ENCODE peak calls at places on chromosomes 6 and 20, in eight cellular contexts. One of them, this sample, is unnamed.
A peak's percentile ranks its signal among the peaks of the same experiment; 100 is the strongest.

GRCh38 chr6:129543981-129544380 is 166.0 kb downstream of the ARHGAP18 start:
- DNase-seq in GM12891: no peak
- DNase-seq in activated effector memory CD4-positive, alpha-beta T cell treated with Interleukin-2 at 50 U/mL for 16 hours: no peak
- DNase-seq in GM20000: no peak
- DNase-seq in stimulated activated CD4-positive, alpha-beta T cell treated with anti-CD3 and anti-CD28 coated beads, TNF-alpha, amount 100 ng/mL, for 48 hours: no peak
- DNase-seq in body of pancreas: no peak
- DNase-seq in ACHN: no peak
- DNase-seq in mammary epithelial cell: no peak
- DNase-seq in this sample: no peak

GRCh38 chr20:51249215-51249614 is 226.3 kb upstream of the KCNG1 start:
- DNase-seq in activated effector memory CD4-positive, alpha-beta T cell treated with Interleukin-2 at 50 U/mL for 16 hours: no peak
- DNase-seq in body of pancreas: no peak
- DNase-seq in GM12891: no peak
- DNase-seq in mammary epithelial cell: no peak
- DNase-seq in stimulated activated CD4-positive, alpha-beta T cell treated with anti-CD3 and anti-CD28 coated beads, TNF-alpha, amount 100 ng/mL, for 48 hours: no peak
- DNase-seq in ACHN: no peak
- DNase-seq in GM20000: no peak
- DNase-seq in this sample: no peak

GRCh38 chr20:46330831-46331371 is 22.6 kb upstream of the CDH22 start:
- DNase-seq in activated effector memory CD4-positive, alpha-beta T cell treated with Interleukin-2 at 50 U/mL for 16 hours: no peak
- DNase-seq in body of pancreas: no peak
- DNase-seq in GM12891: no peak
- DNase-seq in GM20000: no peak
- DNase-seq in stimulated activated CD4-positive, alpha-beta T cell treated with anti-CD3 and anti-CD28 coated beads, TNF-alpha, amount 100 ng/mL, for 48 hours: no peak
- DNase-seq in mammary epithelial cell: no peak
- DNase-seq in ACHN: no peak
- DNase-seq in this sample: no peak

GRCh38 chr6:38794682-38795081 is 79.6 kb downstream of the DNAH8 start:
- DNase-seq in stimulated activated CD4-positive, alpha-beta T cell treated with anti-CD3 and anti-CD28 coated beads, TNF-alpha, amount 100 ng/mL, for 48 hours: no peak
- DNase-seq in GM12891: no peak
- DNase-seq in activated effector memory CD4-positive, alpha-beta T cell treated with Interleukin-2 at 50 U/mL for 16 hours: no peak
- DNase-seq in body of pancreas: no peak
- DNase-seq in mammary epithelial cell: no peak
- DNase-seq in GM20000: no peak
- DNase-seq in ACHN: no peak
- DNase-seq in this sample: no peak

GRCh38 chr6:16974729-16975359 is 127.0 kb upstream of the STMND1 start:
- DNase-seq in GM12891: no peak
- DNase-seq in body of pancreas: no peak
- DNase-seq in stimulated activated CD4-positive, alpha-beta T cell treated with anti-CD3 and anti-CD28 coated beads, TNF-alpha, amount 100 ng/mL, for 48 hours: no peak
- DNase-seq in activated effector memory CD4-positive, alpha-beta T cell treated with Interleukin-2 at 50 U/mL for 16 hours: no peak
- DNase-seq in ACHN: no peak
- DNase-seq in mammary epithelial cell: no peak
- DNase-seq in GM20000: no peak
- DNase-seq in this sample: no peak

GRCh38 chr6:31227143-31227542 is 44.7 kb downstream of the HLA-C start:
- DNase-seq in stimulated activated CD4-positive, alpha-beta T cell treated with anti-CD3 and anti-CD28 coated beads, TNF-alpha, amount 100 ng/mL, for 48 hours: no peak
- DNase-seq in mammary epithelial cell: no peak
- DNase-seq in body of pancreas: no peak
- DNase-seq in activated effector memory CD4-positive, alpha-beta T cell treated with Interleukin-2 at 50 U/mL for 16 hours: no peak
- DNase-seq in ACHN: no peak
- DNase-seq in GM12891: no peak
- DNase-seq in GM20000: no peak
- DNase-seq in this sample: no peak

GRCh38 chr6:49849121-49849907 is 17.0 kb downstream of the CRISP1 start:
- DNase-seq in activated effector memory CD4-positive, alpha-beta T cell treated with Interleukin-2 at 50 U/mL for 16 hours: no peak
- DNase-seq in stimulated activated CD4-positive, alpha-beta T cell treated with anti-CD3 and anti-CD28 coated beads, TNF-alpha, amount 100 ng/mL, for 48 hours: no peak
- DNase-seq in body of pancreas: no peak
- DNase-seq in GM12891: no peak
- DNase-seq in GM20000: peak; percentile 40
- DNase-seq in ACHN: peak; percentile 55
- DNase-seq in mammary epithelial cell: peak; percentile 20
- DNase-seq in this sample: peak; percentile 34

GRCh38 chr6:165939047-165939446 is 228.6 kb downstream of the TBXT start:
- DNase-seq in activated effector memory CD4-positive, alpha-beta T cell treated with Interleukin-2 at 50 U/mL for 16 hours: no peak
- DNase-seq in ACHN: no peak
- DNase-seq in GM12891: no peak
- DNase-seq in GM20000: no peak
- DNase-seq in mammary epithelial cell: no peak
- DNase-seq in body of pancreas: no peak
- DNase-seq in stimulated activated CD4-positive, alpha-beta T cell treated with anti-CD3 and anti-CD28 coated beads, TNF-alpha, amount 100 ng/mL, for 48 hours: no peak
- DNase-seq in this sample: no peak

GRCh38 chr6:56570434-56571359 is 72.0 kb downstream of the DST start:
- DNase-seq in GM20000: peak; percentile 30
- DNase-seq in GM12891: no peak
- DNase-seq in ACHN: peak; percentile 35
- DNase-seq in mammary epithelial cell: no peak
- DNase-seq in stimulated activated CD4-positive, alpha-beta T cell treated with anti-CD3 and anti-CD28 coated beads, TNF-alpha, amount 100 ng/mL, for 48 hours: no peak
- DNase-seq in body of pancreas: no peak
- DNase-seq in activated effector memory CD4-positive, alpha-beta T cell treated with Interleukin-2 at 50 U/mL for 16 hours: no peak
- DNase-seq in this sample: no peak

GRCh38 chr6:106913111-106913510 is 61.4 kb downstream of the CD24 start:
- DNase-seq in GM20000: no peak
- DNase-seq in body of pancreas: no peak
- DNase-seq in GM12891: no peak
- DNase-seq in activated effector memory CD4-positive, alpha-beta T cell treated with Interleukin-2 at 50 U/mL for 16 hours: no peak
- DNase-seq in ACHN: no peak
- DNase-seq in mammary epithelial cell: peak; percentile 53
- DNase-seq in stimulated activated CD4-positive, alpha-beta T cell treated with anti-CD3 and anti-CD28 coated beads, TNF-alpha, amount 100 ng/mL, for 48 hours: no peak
- DNase-seq in this sample: peak; percentile 95

GRCh38 chr20:57996465-57996864 is 232.0 kb downstream of the ANKRD60 start:
- DNase-seq in stimulated activated CD4-positive, alpha-beta T cell treated with anti-CD3 and anti-CD28 coated beads, TNF-alpha, amount 100 ng/mL, for 48 hours: no peak
- DNase-seq in activated effector memory CD4-positive, alpha-beta T cell treated with Interleukin-2 at 50 U/mL for 16 hours: no peak
- DNase-seq in mammary epithelial cell: no peak
- DNase-seq in GM20000: no peak
- DNase-seq in ACHN: no peak
- DNase-seq in GM12891: no peak
- DNase-seq in body of pancreas: no peak
- DNase-seq in this sample: no peak

GRCh38 chr6:26205161-26205624 is 118.0 kb downstream of the HFE start:
- DNase-seq in activated effector memory CD4-positive, alpha-beta T cell treated with Interleukin-2 at 50 U/mL for 16 hours: peak; percentile 70
- DNase-seq in body of pancreas: peak; percentile 50
- DNase-seq in mammary epithelial cell: peak; percentile 74
- DNase-seq in GM20000: peak; percentile 69
- DNase-seq in GM12891: no peak
- DNase-seq in stimulated activated CD4-positive, alpha-beta T cell treated with anti-CD3 and anti-CD28 coated beads, TNF-alpha, amount 100 ng/mL, for 48 hours: no peak
- DNase-seq in ACHN: peak; percentile 89
- DNase-seq in this sample: no peak

GRCh38 chr20:22743426-22743825 is 159.1 kb upstream of the FOXA2 start:
- DNase-seq in GM20000: no peak
- DNase-seq in activated effector memory CD4-positive, alpha-beta T cell treated with Interleukin-2 at 50 U/mL for 16 hours: no peak
- DNase-seq in body of pancreas: no peak
- DNase-seq in ACHN: no peak
- DNase-seq in stimulated activated CD4-positive, alpha-beta T cell treated with anti-CD3 and anti-CD28 coated beads, TNF-alpha, amount 100 ng/mL, for 48 hours: no peak
- DNase-seq in GM12891: no peak
- DNase-seq in mammary epithelial cell: peak; percentile 81
- DNase-seq in this sample: no peak

GRCh38 chr6:6736753-6737654 is 148.5 kb downstream of the LY86 start:
- DNase-seq in GM20000: peak; percentile 51
- DNase-seq in ACHN: no peak
- DNase-seq in activated effector memory CD4-positive, alpha-beta T cell treated with Interleukin-2 at 50 U/mL for 16 hours: no peak
- DNase-seq in GM12891: peak; percentile 55
- DNase-seq in mammary epithelial cell: no peak
- DNase-seq in body of pancreas: no peak
- DNase-seq in stimulated activated CD4-positive, alpha-beta T cell treated with anti-CD3 and anti-CD28 coated beads, TNF-alpha, amount 100 ng/mL, for 48 hours: no peak
- DNase-seq in this sample: no peak

GRCh38 chr20:33192912-33193501 is 24.1 kb upstream of the BPIFA3 start:
- DNase-seq in mammary epithelial cell: no peak
- DNase-seq in GM12891: no peak
- DNase-seq in body of pancreas: no peak
- DNase-seq in stimulated activated CD4-positive, alpha-beta T cell treated with anti-CD3 and anti-CD28 coated beads, TNF-alpha, amount 100 ng/mL, for 48 hours: no peak
- DNase-seq in GM20000: no peak
- DNase-seq in ACHN: no peak
- DNase-seq in activated effector memory CD4-positive, alpha-beta T cell treated with Interleukin-2 at 50 U/mL for 16 hours: no peak
- DNase-seq in this sample: no peak

GRCh38 chr6:150076196-150076893 is 7.4 kb upstream of the ULBP3 start:
- DNase-seq in activated effector memory CD4-positive, alpha-beta T cell treated with Interleukin-2 at 50 U/mL for 16 hours: no peak
- DNase-seq in ACHN: peak; percentile 36
- DNase-seq in stimulated activated CD4-positive, alpha-beta T cell treated with anti-CD3 and anti-CD28 coated beads, TNF-alpha, amount 100 ng/mL, for 48 hours: no peak
- DNase-seq in body of pancreas: no peak
- DNase-seq in mammary epithelial cell: no peak
- DNase-seq in GM20000: no peak
- DNase-seq in GM12891: no peak
- DNase-seq in this sample: no peak

GRCh38 chr20:54028276-54029011 is 42.0 kb downstream of the BCAS1 start:
- DNase-seq in GM20000: no peak
- DNase-seq in ACHN: no peak
- DNase-seq in GM12891: no peak
- DNase-seq in body of pancreas: no peak
- DNase-seq in activated effector memory CD4-positive, alpha-beta T cell treated with Interleukin-2 at 50 U/mL for 16 hours: no peak
- DNase-seq in mammary epithelial cell: no peak
- DNase-seq in stimulated activated CD4-positive, alpha-beta T cell treated with anti-CD3 and anti-CD28 coated beads, TNF-alpha, amount 100 ng/mL, for 48 hours: no peak
- DNase-seq in this sample: no peak

GRCh38 chr20:1666802-1667201 is 9.2 kb upstream of the SIRPG start:
- DNase-seq in mammary epithelial cell: no peak
- DNase-seq in activated effector memory CD4-positive, alpha-beta T cell treated with Interleukin-2 at 50 U/mL for 16 hours: no peak
- DNase-seq in stimulated activated CD4-positive, alpha-beta T cell treated with anti-CD3 and anti-CD28 coated beads, TNF-alpha, amount 100 ng/mL, for 48 hours: no peak
- DNase-seq in ACHN: no peak
- DNase-seq in body of pancreas: no peak
- DNase-seq in GM12891: no peak
- DNase-seq in GM20000: no peak
- DNase-seq in this sample: no peak

GRCh38 chr20:57514273-57514751 is 10.6 kb downstream of the CTCFL start:
- DNase-seq in GM20000: peak; percentile 65
- DNase-seq in ACHN: peak; percentile 50
- DNase-seq in GM12891: peak; percentile 41
- DNase-seq in mammary epithelial cell: peak; percentile 57
- DNase-seq in stimulated activated CD4-positive, alpha-beta T cell treated with anti-CD3 and anti-CD28 coated beads, TNF-alpha, amount 100 ng/mL, for 48 hours: no peak
- DNase-seq in body of pancreas: peak; percentile 69
- DNase-seq in activated effector memory CD4-positive, alpha-beta T cell treated with Interleukin-2 at 50 U/mL for 16 hours: no peak
- DNase-seq in this sample: peak; percentile 61

GRCh38 chr6:14270925-14271791 is 153.6 kb downstream of the CD83 start:
- DNase-seq in mammary epithelial cell: peak; percentile 100
- DNase-seq in GM12891: no peak
- DNase-seq in body of pancreas: no peak
- DNase-seq in activated effector memory CD4-positive, alpha-beta T cell treated with Interleukin-2 at 50 U/mL for 16 hours: peak; percentile 18
- DNase-seq in GM20000: no peak
- DNase-seq in ACHN: peak; percentile 38
- DNase-seq in stimulated activated CD4-positive, alpha-beta T cell treated with anti-CD3 and anti-CD28 coated beads, TNF-alpha, amount 100 ng/mL, for 48 hours: peak; percentile 35
- DNase-seq in this sample: no peak

GRCh38 chr20:21241400-21241799 is 61.7 kb upstream of the XRN2 start:
- DNase-seq in mammary epithelial cell: no peak
- DNase-seq in body of pancreas: no peak
- DNase-seq in stimulated activated CD4-positive, alpha-beta T cell treated with anti-CD3 and anti-CD28 coated beads, TNF-alpha, amount 100 ng/mL, for 48 hours: no peak
- DNase-seq in ACHN: no peak
- DNase-seq in GM12891: no peak
- DNase-seq in GM20000: no peak
- DNase-seq in activated effector memory CD4-positive, alpha-beta T cell treated with Interleukin-2 at 50 U/mL for 16 hours: no peak
- DNase-seq in this sample: no peak

GRCh38 chr6:110816677-110817076 is 1.4 kb upstream of the CDK19 start:
- DNase-seq in stimulated activated CD4-positive, alpha-beta T cell treated with anti-CD3 and anti-CD28 coated beads, TNF-alpha, amount 100 ng/mL, for 48 hours: no peak
- DNase-seq in activated effector memory CD4-positive, alpha-beta T cell treated with Interleukin-2 at 50 U/mL for 16 hours: no peak
- DNase-seq in ACHN: no peak
- DNase-seq in mammary epithelial cell: no peak
- DNase-seq in GM12891: no peak
- DNase-seq in body of pancreas: no peak
- DNase-seq in GM20000: no peak
- DNase-seq in this sample: no peak

GRCh38 chr20:50804453-50805348 is 9.8 kb downstream of the BCAS4 start:
- DNase-seq in body of pancreas: no peak
- DNase-seq in GM20000: peak; percentile 51
- DNase-seq in stimulated activated CD4-positive, alpha-beta T cell treated with anti-CD3 and anti-CD28 coated beads, TNF-alpha, amount 100 ng/mL, for 48 hours: no peak
- DNase-seq in ACHN: no peak
- DNase-seq in mammary epithelial cell: no peak
- DNase-seq in GM12891: no peak
- DNase-seq in activated effector memory CD4-positive, alpha-beta T cell treated with Interleukin-2 at 50 U/mL for 16 hours: peak; percentile 9
- DNase-seq in this sample: no peak

GRCh38 chr20:35523298-35523888 is 6.1 kb downstream of the C20orf173 start:
- DNase-seq in activated effector memory CD4-positive, alpha-beta T cell treated with Interleukin-2 at 50 U/mL for 16 hours: no peak
- DNase-seq in mammary epithelial cell: peak; percentile 23
- DNase-seq in body of pancreas: no peak
- DNase-seq in stimulated activated CD4-positive, alpha-beta T cell treated with anti-CD3 and anti-CD28 coated beads, TNF-alpha, amount 100 ng/mL, for 48 hours: no peak
- DNase-seq in GM20000: peak; percentile 41
- DNase-seq in ACHN: peak; percentile 31
- DNase-seq in GM12891: no peak
- DNase-seq in this sample: no peak

GRCh38 chr20:15555913-15556312 is 1017.3 kb downstream of the KIF16B start:
- DNase-seq in GM20000: no peak
- DNase-seq in mammary epithelial cell: no peak
- DNase-seq in body of pancreas: no peak
- DNase-seq in ACHN: no peak
- DNase-seq in activated effector memory CD4-positive, alpha-beta T cell treated with Interleukin-2 at 50 U/mL for 16 hours: no peak
- DNase-seq in stimulated activated CD4-positive, alpha-beta T cell treated with anti-CD3 and anti-CD28 coated beads, TNF-alpha, amount 100 ng/mL, for 48 hours: no peak
- DNase-seq in GM12891: no peak
- DNase-seq in this sample: no peak

GRCh38 chr6:42960243-42961019 is at the start of gene GNMT:
- DNase-seq in stimulated activated CD4-positive, alpha-beta T cell treated with anti-CD3 and anti-CD28 coated beads, TNF-alpha, amount 100 ng/mL, for 48 hours: no peak
- DNase-seq in activated effector memory CD4-positive, alpha-beta T cell treated with Interleukin-2 at 50 U/mL for 16 hours: peak; percentile 6
- DNase-seq in body of pancreas: peak; percentile 93
- DNase-seq in ACHN: peak; percentile 39
- DNase-seq in GM12891: no peak
- DNase-seq in mammary epithelial cell: peak; percentile 64
- DNase-seq in GM20000: peak; percentile 45
- DNase-seq in this sample: peak; percentile 68

This sample was measured in LNCaP clone FGC.